ENCODE peak calls at places on chromosomes 11 and 22, in nine cellular contexts. L is transverse colon, V is stomach, B is A549, E is tibial nerve, C is ovary, T is suprapubic skin, W is sigmoid colon, S is upper lobe of left lung. U is an unnamed sample.

GRCh38 chr22:25563757-25564319 is 637 bp upstream of the GRK3 start:
- DNase-seq in L (peak), V (no peak), B (no peak), E (peak), C (peak), T (no peak), W (peak), S (peak), U (peak)

GRCh38 chr11:75667831-75668507 is 869 bp downstream of the MAP6 start:
- DNase-seq in L (peak), V (peak), B (peak), E (peak), C (peak), T (no peak), W (peak), S (peak), U (no peak)

GRCh38 chr22:24926849-24927579 is 19.5 kb downstream of the LHFPL7 start:
- DNase-seq in L (no peak), V (no peak), B (no peak), E (no peak), C (no peak), T (no peak), W (no peak), S (no peak), U (no peak)

GRCh38 chr11:109036011-109036410 is 371.1 kb downstream of the DDX10 start:
- DNase-seq in L (no peak), V (no peak), B (no peak), E (no peak), C (no peak), T (no peak), W (no peak), S (no peak), U (no peak)

GRCh38 chr11:44923080-44923479 is 27.6 kb downstream of the TP53I11 start:
- DNase-seq in L (no peak), V (no peak), B (no peak), E (no peak), C (no peak), T (no peak), W (no peak), S (no peak), U (no peak)

GRCh38 chr11:46308632-46309419 is 31.4 kb downstream of the CREB3L1 start:
- DNase-seq in L (peak), V (peak), B (peak), E (peak), C (peak), T (peak), W (peak), S (peak), U (peak)

GRCh38 chr11:12235549-12235944 is 125.2 kb downstream of the MICAL2 start:
- DNase-seq in L (no peak), V (no peak), B (no peak), E (no peak), C (peak), T (no peak), W (no peak), S (no peak), U (peak)

GRCh38 chr11:86672007-86672621 is at the start of gene ME3:
- DNase-seq in L (peak), V (peak), B (peak), E (peak), C (peak), T (peak), W (peak), S (peak), U (no peak)

GRCh38 chr11:65388731-65389130 is 2.3 kb downstream of the FRMD8 start:
- DNase-seq in L (no peak), V (no peak), B (no peak), E (no peak), C (no peak), T (no peak), W (no peak), S (no peak), U (no peak)

DNA sequence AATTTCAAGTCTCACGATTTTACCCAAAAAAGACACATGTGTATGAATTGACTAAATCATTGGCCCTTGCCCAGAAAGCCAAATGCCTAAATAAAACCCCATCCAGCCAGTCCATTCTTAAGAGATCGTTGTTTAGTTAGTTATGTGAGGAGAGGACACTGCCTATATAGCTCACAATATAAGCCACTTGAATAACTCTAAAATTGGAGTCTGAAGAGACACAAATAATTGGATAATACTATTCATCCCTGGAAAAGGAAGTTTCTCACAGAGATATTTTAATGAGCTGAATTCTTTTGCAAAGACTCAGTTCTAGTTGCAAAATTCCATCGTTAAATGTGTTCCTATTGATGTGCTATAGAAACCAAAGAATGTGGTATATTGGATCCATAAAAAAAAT is 176.7 kb downstream of the SOX6 start:
- DNase-seq in L (no peak), V (no peak), B (no peak), E (no peak), C (no peak), T (no peak), W (no peak), S (no peak), U (no peak)
- TF ChIP-seq EP300 in L (no peak), V (no peak), B (no peak), E (no peak), C (no peak), T (no peak), W (no peak), S (no peak), U (no peak)

GRCh38 chr11:96054870-96055705 is 131.2 kb upstream of the MTMR2 start:
- DNase-seq in L (no peak), V (no peak), B (peak), E (no peak), C (no peak), T (no peak), W (no peak), S (no peak), U (peak)
- TF ChIP-seq EP300 in L (no peak), V (no peak), B (no peak), E (no peak), C (no peak), T (no peak), W (no peak), S (no peak), U (no peak)

DNA sequence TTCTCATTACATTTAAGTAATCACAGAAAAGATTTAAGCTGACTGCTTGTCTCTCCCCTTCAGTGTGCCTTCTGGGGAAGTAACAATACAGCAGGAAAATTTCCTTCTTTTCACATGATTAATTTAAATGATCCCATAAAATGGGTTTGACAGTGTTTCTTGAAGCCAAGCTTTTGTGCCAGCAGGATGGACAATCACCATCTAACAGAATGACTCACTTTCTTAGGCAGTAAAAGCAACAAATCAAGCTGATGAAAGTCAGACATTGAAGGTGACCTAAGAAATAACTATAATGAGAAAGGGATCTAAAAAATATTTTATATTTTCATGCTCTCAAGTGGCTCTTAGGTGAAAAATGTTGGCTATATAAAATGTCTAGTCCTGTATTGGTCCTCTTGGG is 62.9 kb upstream of the HORMAD2 start:
- DNase-seq in L (no peak), V (no peak), B (no peak), E (no peak), C (no peak), T (no peak), W (no peak), S (no peak), U (no peak)
- TF ChIP-seq EP300 in L (no peak), V (no peak), B (no peak), E (no peak), C (no peak), T (no peak), W (no peak), S (no peak), U (no peak)

DNA sequence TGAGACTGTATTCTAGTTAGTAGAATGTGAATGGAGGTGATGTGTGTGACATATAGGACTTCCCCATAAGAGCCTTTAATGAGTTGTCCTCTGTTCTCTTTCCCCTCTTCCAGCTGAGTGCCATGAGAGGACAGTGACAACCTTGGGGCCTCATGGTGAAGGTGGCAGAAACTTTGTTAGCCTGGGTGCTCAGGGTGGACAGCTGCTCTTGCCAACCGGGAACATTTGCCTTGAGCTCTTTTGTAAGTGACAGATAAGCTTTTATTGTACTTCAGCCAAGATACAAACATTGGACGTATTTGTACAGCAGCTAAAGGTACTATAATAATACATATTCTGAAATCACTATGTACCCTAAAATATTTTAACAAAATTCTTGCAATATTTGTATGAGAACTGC is 33.0 kb upstream of the PLET1 start:
- DNase-seq in L (no peak), V (peak), B (no peak), E (no peak), C (no peak), T (no peak), W (peak), S (no peak), U (no peak)
- TF ChIP-seq EP300 in L (no peak), V (no peak), B (no peak), E (no peak), C (no peak), T (no peak), W (no peak), S (no peak), U (no peak)

GRCh38 chr11:111308140-111308539 is 9.8 kb downstream of the POU2AF3 start:
- DNase-seq in L (peak), V (peak), B (peak), E (no peak), C (no peak), T (no peak), W (no peak), S (peak), U (peak)
- TF ChIP-seq EP300 in L (no peak), V (no peak), B (no peak), E (no peak), C (no peak), T (no peak), W (no peak), S (no peak), U (no peak)

GRCh38 chr11:72061739-72062396 is 18.5 kb downstream of the NUMA1 start:
- DNase-seq in L (no peak), V (no peak), B (no peak), E (no peak), C (no peak), T (no peak), W (no peak), S (no peak), U (no peak)
- TF ChIP-seq EP300 in L (no peak), V (no peak), B (no peak), E (no peak), C (no peak), T (no peak), W (no peak), S (no peak), U (no peak)

DNA sequence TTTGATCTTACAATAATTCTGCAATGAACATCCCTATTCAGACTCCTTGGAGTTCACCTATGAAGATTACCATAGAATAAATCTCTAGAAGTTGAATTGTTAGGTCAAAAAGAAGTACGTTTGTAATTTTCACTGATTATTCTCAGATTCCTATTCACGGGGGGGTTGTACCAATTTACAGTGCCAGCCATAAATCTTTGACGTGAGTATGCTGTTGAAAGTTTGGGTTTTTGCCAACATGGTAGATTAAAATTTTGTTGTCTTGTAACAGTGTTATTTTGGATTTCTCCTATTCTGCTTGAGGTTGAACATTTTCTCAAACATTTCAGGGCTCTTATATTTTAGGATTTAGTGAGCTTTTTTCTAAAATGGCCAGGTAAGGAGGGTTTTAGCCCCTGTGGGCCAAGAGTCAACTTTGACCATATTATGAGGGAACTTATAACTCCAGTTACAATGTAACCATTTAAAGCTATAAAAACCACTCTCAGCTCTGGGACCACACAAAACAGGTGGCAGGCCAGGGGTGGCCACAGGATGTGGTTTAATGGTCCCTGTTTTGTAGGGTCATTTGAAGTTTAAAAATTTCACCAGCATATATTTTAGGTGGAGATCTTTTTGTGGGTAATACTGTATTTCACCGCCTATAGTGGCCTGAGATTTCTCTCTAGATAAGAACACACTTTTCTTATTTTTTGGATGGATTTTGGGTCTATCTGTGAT is 25.8 kb downstream of the GGTLC2 start:
- DNase-seq in L (no peak), V (no peak), B (no peak), E (no peak), C (no peak), T (no peak), W (no peak), S (no peak), U (no peak)
- TF ChIP-seq EP300 in L (no peak), V (no peak), B (no peak), E (no peak), C (no peak), T (no peak), W (no peak), S (no peak), U (no peak)

DNA sequence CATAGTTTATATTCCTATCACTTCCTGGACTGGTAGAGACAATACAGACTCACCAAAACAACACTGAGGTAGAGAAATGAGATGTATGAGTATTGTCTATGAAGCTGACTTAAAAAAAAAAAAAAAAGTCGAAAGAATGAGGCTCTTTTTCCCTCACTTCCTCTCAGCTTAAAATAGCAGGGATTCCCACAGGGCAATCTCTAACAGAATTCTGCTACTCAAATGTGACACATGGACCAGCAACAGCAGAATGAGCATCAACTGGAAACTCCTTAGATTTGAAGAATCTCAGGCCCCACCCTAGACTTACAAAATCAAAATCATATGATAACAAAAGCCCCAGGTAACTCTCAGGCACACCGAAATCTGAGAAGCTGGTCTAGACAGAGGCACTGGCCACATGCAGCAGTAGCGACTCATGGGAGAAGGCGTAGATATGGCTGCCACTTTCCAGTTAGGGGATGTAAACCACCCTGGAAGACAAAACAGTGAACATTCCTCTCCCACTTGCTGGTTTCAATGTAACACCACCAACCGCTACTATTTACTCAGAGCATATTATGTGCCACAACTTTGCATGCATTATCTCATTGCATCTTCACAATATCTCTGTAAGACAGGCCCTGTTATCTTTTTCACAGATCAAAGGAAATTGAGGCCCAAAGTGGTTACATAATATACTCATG is 128.0 kb downstream of the RBFOX2 start:
- DNase-seq in L (no peak), V (no peak), B (no peak), E (no peak), C (no peak), T (no peak), W (no peak), S (no peak), U (no peak)
- TF ChIP-seq EP300 in L (no peak), V (no peak), B (peak), E (no peak), C (no peak), T (no peak), W (no peak), S (no peak), U (no peak)

DNA sequence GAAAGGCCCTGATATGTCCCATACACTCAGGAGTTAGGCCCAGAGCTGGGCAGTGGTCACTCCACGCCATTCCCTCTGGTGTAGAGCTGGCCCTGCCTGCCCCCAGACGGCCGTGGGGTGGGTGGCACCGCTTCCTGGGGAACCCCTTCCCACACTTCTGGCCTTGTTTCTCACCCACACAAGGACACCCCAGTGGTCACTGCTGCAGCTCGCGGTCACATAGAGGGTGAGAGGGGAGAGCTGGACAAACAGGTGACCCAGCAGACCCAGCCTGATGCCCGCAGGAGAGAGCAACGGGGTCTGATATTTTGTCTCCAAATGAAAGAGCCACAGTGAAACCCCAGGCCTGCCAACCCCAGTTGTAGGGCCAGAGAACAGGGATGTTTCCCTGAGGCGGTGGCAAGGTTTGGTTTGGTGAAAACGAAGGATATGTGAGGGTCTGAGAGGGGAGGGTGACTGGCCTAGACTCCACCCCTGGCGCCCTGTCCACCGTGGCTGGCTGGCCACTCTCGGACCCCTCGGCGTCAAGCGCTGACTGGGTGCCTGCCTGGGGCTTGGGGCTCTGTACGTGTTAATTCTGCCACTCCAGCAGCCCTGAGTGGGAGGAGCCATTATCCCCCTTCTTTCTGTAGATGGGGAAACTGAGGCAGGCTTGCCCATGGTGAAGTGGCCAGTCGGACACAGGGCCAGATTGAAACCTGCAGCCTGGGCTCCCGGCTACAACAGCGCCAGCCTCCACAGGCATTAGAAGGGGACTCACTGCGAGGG is 71.0 kb upstream of the PPARA start:
- DNase-seq in L (peak), V (peak), B (no peak), E (no peak), C (no peak), T (peak), W (peak), S (peak), U (no peak)
- TF ChIP-seq EP300 in L (no peak), V (no peak), B (no peak), E (no peak), C (no peak), T (no peak), W (no peak), S (no peak), U (no peak)